ENCODE peak calls at places on chromosomes 12 and 14, in five cellular contexts. J, T, G, W and B are unnamed samples.

GRCh38 chr14:71856199-71856919 is 75.9 kb upstream of the RGS6 start:
- DNase-seq in J (no peak), T (no peak), G (no peak), W (no peak), B (no peak)

GRCh38 chr12:78835493-78835892 is 29.1 kb upstream of the SYT1 start:
- DNase-seq in J (no peak), T (no peak), G (no peak), W (no peak), B (no peak)

GRCh38 chr12:96502477-96502876 is 13.1 kb downstream of the CFAP54 start:
- DNase-seq in J (no peak), T (no peak), G (no peak), W (peak; percentile 62), B (no peak)

GRCh38 chr14:104800600-104801283 is at the start of gene ZBTB42:
- DNase-seq in J (peak; percentile 95), T (peak; percentile 93), G (no peak), W (peak; percentile 42), B (no peak)

GRCh38 chr12:66636771-66637170 is 42.1 kb downstream of the GRIP1 start:
- DNase-seq in J (peak; percentile 32), T (no peak), G (no peak), W (no peak), B (no peak)

GRCh38 chr14:43647302-43647701 is 859.8 kb downstream of the FSCB start:
- DNase-seq in J (no peak), T (peak; percentile 34), G (no peak), W (no peak), B (no peak)

GRCh38 chr14:75653563-75653962 is 7.1 kb downstream of the ERG28 start:
- DNase-seq in J (no peak), T (no peak), G (no peak), W (no peak), B (no peak)

GRCh38 chr12:12902036-12902435 is 10.7 kb downstream of the GPRC5A start:
- DNase-seq in J (no peak), T (no peak), G (no peak), W (peak; percentile 40), B (no peak)

GRCh38 chr12:9634177-9634803 is 26.6 kb upstream of the KLRB1 start:
- DNase-seq in J (peak; percentile 69), T (no peak), G (no peak), W (peak; percentile 70), B (no peak)

GRCh38 chr12:69417741-69418167 is 52.4 kb upstream of the FRS2 start:
- DNase-seq in J (no peak), T (no peak), G (no peak), W (no peak), B (no peak)

GRCh38 chr12:92803921-92804320 is 101.1 kb downstream of the PLEKHG7 start:
- DNase-seq in J (no peak), T (no peak), G (no peak), W (no peak), B (no peak)

GRCh38 chr12:27732281-27732680 is 21.6 kb downstream of the MRPS35 start:
- DNase-seq in J (peak; percentile 32), T (no peak), G (no peak), W (no peak), B (no peak)
- TF ChIP-seq CTCF in J (no peak), T (no peak), G (peak; percentile 43), W (peak; percentile 6), B (no peak)

DNA sequence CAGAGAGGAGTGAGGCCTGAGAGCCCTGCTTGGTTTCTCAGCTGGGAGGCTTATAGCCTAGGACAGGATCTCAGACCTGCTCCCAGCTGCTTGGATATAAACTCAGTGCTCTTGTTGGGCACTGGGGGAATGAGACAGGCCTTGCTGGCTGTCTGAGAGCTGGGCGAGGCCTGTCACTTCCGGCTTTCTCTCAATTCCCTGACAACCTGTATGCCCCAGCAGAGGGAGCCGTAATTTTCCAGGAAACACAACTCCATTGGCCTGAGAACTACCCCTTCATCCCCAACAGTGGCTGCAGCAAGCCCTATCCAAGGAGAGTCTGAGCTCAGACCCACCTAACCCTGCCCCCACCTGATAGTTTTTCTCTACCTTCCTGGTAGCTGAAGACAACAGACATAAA is 258.3 kb upstream of the STXBP6 start:
- DNase-seq in J (no peak), T (no peak), G (no peak), W (no peak), B (no peak)
- TF ChIP-seq POLR2AphosphoS5 in J (no peak), T (no peak), G (no peak), W (no peak), B (no peak)

GRCh38 chr14:22852940-22853767 is 16.8 kb downstream of the MMP14 start:
- DNase-seq in J (peak; percentile 94), T (peak; percentile 96), G (peak; percentile 63), W (peak; percentile 85), B (peak; percentile 97)
- H3K4me3 ChIP-seq in J (peak overlapping the region; percentile 44), T (peak overlapping the region; percentile 28), G (peak overlapping the region; percentile 53), W (no peak overlapping the region), B (peak overlapping the region; percentile 47)

GRCh38 chr12:107522692-107523477 is 162.7 kb upstream of the PWP1 start:
- DNase-seq in J (no peak), T (no peak), G (no peak), W (no peak), B (no peak)
- TF ChIP-seq CTCF in J (no peak), T (no peak), G (peak; percentile 56), W (no peak), B (no peak)

GRCh38 chr12:60231301-60231700 is 635.5 kb downstream of the SLC16A7 start:
- DNase-seq in J (no peak), T (no peak), G (no peak), W (no peak), B (no peak)
- TF ChIP-seq POLR2AphosphoS5 in J (no peak), T (no peak), G (no peak), W (no peak), B (no peak)

DNA sequence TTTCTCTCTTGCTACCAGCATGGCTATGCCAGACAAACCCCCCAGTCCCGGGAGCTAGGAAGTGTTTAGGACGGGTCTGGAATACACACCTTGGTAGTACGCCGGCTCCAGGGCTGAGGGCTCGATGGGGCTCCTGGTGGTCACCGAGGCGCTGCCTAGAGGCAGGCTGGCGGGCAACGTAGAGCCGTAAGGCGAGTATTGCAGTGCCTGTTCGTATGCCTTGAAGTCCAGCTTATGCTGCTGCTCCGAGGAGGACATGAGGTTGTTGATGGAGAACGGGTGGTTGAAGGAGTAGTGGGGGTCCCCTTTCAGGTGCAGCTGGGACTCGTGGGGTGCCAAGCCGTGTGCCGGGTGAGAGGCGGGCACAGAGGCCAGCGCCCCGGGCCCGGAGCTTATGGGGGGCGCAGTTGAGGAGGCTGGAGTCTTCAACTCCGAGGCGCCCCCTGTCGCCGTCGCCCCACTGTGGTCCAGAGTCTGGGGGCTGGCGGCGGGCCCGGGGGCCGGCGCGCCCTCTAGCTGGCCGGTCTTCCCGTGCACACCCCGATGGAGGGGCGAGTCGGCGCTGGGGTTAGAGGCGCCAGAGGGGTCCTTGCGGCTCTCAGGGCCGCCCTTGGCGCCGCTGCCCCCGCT is 3.6 kb downstream of the FOXA1 start:
- DNase-seq in J (peak; percentile 65), T (no peak), G (no peak), W (no peak), B (no peak)
- H3K4me3 ChIP-seq in J (peak overlapping the region; percentile 62), T (no peak overlapping the region), G (no peak overlapping the region), W (no peak overlapping the region), B (peak overlapping the region; percentile 4)

GRCh38 chr14:97393244-97393643 is 596.1 kb downstream of the VRK1 start:
- DNase-seq in J (no peak), T (no peak), G (no peak), W (no peak), B (no peak)

GRCh38 chr14:97390031-97390729 is 593.0 kb downstream of the VRK1 start:
- DNase-seq in J (no peak), T (no peak), G (no peak), W (no peak), B (no peak)

DNA sequence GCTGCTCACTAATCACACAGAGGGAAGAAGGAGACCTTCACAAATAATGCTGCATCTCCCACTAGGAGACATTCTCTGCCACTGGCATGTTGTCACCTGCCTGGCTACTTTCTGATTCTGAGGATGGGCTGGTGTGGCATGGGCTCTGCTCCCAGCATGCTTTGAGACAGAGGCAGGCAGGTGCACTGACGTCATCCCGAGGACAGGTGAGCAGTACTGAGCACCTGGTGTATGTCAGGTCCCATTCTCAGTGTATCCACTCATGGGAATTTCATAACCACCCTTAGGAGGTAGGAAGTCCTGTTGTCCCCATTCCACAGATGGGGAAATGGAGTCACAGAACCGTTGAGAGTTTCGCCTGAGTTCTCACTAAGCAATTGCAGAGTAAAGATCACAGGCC is 597.9 kb downstream of the VRK1 start:
- DNase-seq in J (no peak), T (no peak), G (no peak), W (no peak), B (no peak)
- TF ChIP-seq CTCF in J (no peak), T (no peak), G (no peak), W (no peak), B (no peak)

DNA sequence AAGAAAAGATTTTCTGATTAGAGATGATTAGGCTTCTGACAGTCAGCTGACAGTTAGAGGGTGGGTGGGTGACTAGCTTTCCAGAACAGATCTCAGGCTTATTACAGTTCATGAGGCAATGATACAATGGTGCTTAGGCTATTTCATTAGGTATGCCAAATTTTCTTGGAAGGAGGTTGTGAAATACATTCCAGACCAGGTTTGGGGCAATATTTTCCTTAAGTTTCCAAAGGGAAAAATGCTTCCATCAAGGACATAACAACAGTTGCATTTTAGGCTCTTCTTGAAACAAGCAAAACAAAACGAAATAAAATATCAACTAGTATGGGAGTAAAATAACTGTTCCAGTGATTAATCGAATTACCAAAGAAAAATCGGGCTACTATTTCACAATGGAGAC is 59.3 kb upstream of the CNTN1 start:
- DNase-seq in J (no peak), T (no peak), G (no peak), W (no peak), B (no peak)
- TF ChIP-seq POLR2AphosphoS5 in J (no peak), T (no peak), G (no peak), W (no peak), B (no peak)